ENCODE peak calls at places on chromosomes 6 and 20, in six cellular contexts. R, T, U, G, S and L are unnamed samples. For H3K4me1, the result is how much of the 10 kb centered on the place peaks cover.

GRCh38 chr6:52512199-52512598 is 64.7 kb downstream of the TRAM2 start:
- DNase-seq in R (peak), T (peak), U (no peak), G (no peak), S (peak), L (peak)

GRCh38 chr6:39074486-39074885 is 25.9 kb downstream of the GLP1R start:
- DNase-seq in R (no peak), T (no peak), U (peak), G (no peak), S (no peak), L (no peak)

GRCh38 chr20:14729390-14729789 is 392.0 kb upstream of the FLRT3 start:
- DNase-seq in R (no peak), T (no peak), U (no peak), G (no peak), S (no peak), L (no peak)

GRCh38 chr20:64038579-64039292 is 2.8 kb downstream of the C20orf204 start:
- DNase-seq in R (peak), T (peak), U (peak), G (peak), S (peak), L (peak)

GRCh38 chr6:170287371-170287876 is 3.5 kb downstream of the DLL1 start:
- DNase-seq in R (no peak), T (no peak), U (no peak), G (no peak), S (no peak), L (no peak)

GRCh38 chr20:50277460-50278376 is 87.1 kb downstream of the CEBPB start:
- DNase-seq in R (no peak), T (no peak), U (no peak), G (no peak), S (no peak), L (no peak)

GRCh38 chr6:14037402-14038277 is 79.9 kb upstream of the CD83 start:
- DNase-seq in R (peak), T (peak), U (no peak), G (no peak), S (peak), L (peak)

GRCh38 chr6:46610862-46611553 is 41.6 kb downstream of the CYP39A1 start:
- DNase-seq in R (no peak), T (no peak), U (no peak), G (no peak), S (no peak), L (no peak)

GRCh38 chr6:2063547-2063946 is 181.9 kb downstream of the GMDS start:
- DNase-seq in R (no peak), T (no peak), U (no peak), G (no peak), S (no peak), L (no peak)

GRCh38 chr6:156774872-156775405 is 2.2 kb upstream of the ARID1B start:
- DNase-seq in R (no peak), T (peak), U (peak), G (peak), S (no peak), L (no peak)

GRCh38 chr20:2845607-2846006 is 5.1 kb downstream of the VPS16 start:
- DNase-seq in R (no peak), T (no peak), U (no peak), G (no peak), S (no peak), L (no peak)

GRCh38 chr6:53484409-53485280 is 60.3 kb downstream of the GCLC start:
- DNase-seq in R (peak), T (peak), U (peak), G (peak), S (peak), L (peak)

GRCh38 chr6:170473226-170473789 is 79.8 kb downstream of the PSMB1 start:
- DNase-seq in R (no peak), T (no peak), U (no peak), G (no peak), S (no peak), L (no peak)

GRCh38 chr6:163808231-163808630 is 393.7 kb downstream of the QKI start:
- DNase-seq in R (no peak), T (no peak), U (no peak), G (no peak), S (no peak), L (no peak)

GRCh38 chr20:31691646-31692275 is 30.9 kb downstream of the BCL2L1 start:
- DNase-seq in R (peak), T (peak), U (peak), G (no peak), S (peak), L (peak)

GRCh38 chr20:3592931-3593330 is 70.3 kb downstream of the GFRA4 start:
- DNase-seq in R (no peak), T (no peak), U (no peak), G (no peak), S (no peak), L (no peak)

GRCh38 chr20:17660667-17661066 is 21.4 kb downstream of the RRBP1 start:
- DNase-seq in R (no peak), T (no peak), U (no peak), G (no peak), S (no peak), L (no peak)

GRCh38 chr6:37319856-37320255 is 33.9 kb upstream of the RNF8 start:
- DNase-seq in R (no peak), T (peak), U (no peak), G (no peak), S (peak), L (peak)

GRCh38 chr6:92826633-92827032 is 592.7 kb downstream of the EPHA7 start:
- DNase-seq in R (no peak), T (no peak), U (no peak), G (no peak), S (no peak), L (no peak)

GRCh38 chr6:164859791-164860190 is 449.6 kb downstream of the C6orf118 start:
- DNase-seq in R (peak), T (no peak), U (no peak), G (no peak), S (peak), L (no peak)

GRCh38 chr6:88119769-88120168 is 46.4 kb downstream of the CNR1 start:
- DNase-seq in R (no peak), T (peak), U (peak), G (peak), S (no peak), L (no peak)

GRCh38 chr20:57616143-57616951 is 3.9 kb downstream of the ZBP1 start:
- DNase-seq in R (no peak), T (no peak), U (no peak), G (no peak), S (no peak), L (no peak)

GRCh38 chr6:42199106-42199981 is 4.6 kb upstream of the GUCA1B start:
- DNase-seq in R (peak), T (peak), U (no peak), G (no peak), S (peak), L (peak)

GRCh38 chr20:35271073-35271882 is 6.6 kb downstream of the MMP24OS start:
- DNase-seq in R (no peak), T (peak), U (no peak), G (no peak), S (no peak), L (no peak)

GRCh38 chr6:103783344-103783743 is 1076.4 kb downstream of the HACE1 start:
- DNase-seq in R (no peak), T (no peak), U (no peak), G (no peak), S (peak), L (peak)

GRCh38 chr20:63036266-63036665 is 29.5 kb upstream of the BHLHE23 start:
- DNase-seq in R (no peak), T (no peak), U (peak), G (no peak), S (no peak), L (no peak)
- TF ChIP-seq EZH2 in R (no peak), T (no peak), U (no peak), G (no peak), S (no peak), L (no peak)

DNA sequence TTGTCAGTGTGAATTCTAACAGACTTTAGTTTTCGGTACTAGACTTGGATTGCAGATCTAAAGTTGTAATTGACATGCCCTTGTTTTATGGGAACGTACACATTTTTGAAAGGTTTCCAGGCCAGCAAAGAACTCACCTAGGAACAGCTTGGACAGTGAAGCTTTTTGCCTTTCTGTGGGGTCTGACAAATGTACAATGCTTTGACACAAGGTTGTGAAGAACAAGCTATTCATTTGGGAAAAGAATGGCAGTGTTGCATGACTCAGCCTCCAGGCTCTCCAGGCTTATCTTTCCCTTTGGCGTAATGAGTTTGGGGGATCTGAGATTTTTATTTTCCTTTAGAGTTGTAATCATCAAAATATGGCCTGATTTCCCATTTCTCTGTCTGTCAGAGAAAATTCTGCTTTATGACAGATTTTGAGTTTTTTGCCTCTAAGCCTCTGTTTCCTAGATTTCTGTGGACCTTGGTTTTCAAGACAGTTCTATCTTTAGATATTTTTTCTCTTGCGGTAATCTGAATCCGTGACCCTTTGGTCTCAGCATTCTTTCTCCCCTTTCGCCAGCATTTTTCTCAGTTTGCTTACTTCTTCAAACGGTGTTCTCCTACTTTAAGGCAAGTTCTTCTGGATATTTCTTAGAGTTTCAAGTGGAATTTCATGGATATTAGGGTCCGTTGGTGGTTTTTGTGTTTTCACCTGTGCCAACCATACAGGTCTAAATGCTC is 221.0 kb downstream of the ADGB start:
- DNase-seq in R (peak), T (no peak), U (no peak), G (no peak), S (peak), L (no peak)
- H3K4me1 ChIP-seq in R (under half), T (under half), U (under half), G (under half), S (under half), L (under half)

DNA sequence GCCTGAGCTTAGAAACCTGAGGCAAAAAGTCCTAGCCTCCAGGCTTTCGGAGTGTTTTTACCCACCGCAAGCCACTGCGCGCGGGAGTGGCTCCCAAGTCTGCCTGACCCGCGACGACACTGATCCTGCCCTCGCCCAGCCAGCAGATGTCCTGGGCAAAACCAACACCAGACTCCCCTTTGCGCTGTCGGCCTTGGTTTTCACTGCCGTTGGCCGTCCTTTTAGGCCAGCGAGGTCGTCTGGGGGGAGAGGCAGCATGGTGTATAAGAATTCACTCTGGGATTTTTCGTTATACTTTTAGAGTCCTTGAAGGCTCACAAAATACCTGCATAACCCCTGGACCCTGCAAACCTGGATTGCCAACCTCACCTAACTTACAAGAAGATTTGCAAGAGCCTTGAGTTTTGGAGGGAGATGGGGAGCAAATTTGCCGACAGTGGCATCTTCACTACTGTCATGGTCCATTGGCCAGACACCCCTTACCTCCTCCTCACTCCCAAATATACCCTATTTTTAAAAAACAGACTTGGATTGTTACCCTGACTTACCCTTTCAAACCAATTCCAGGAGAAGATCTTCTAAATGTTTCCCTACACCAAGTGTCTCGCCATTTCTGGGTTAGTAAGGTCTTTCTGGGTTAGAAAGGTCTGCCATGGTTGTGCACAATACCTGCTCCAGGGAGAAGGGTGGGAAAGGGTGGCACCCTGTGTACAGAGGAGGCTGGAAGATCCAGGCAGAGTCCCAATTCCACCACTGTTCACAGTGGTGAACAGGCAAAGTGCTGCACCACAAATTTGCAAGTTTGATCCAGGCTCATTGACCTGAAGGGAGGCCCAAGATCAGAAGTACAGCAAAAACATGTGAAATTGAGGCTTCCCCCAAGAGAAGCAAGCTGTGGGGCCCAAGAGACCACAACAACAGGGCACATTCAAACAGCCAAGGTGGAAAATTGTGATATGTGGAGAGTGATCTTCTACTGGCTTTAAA is 4.4 kb downstream of the FOXA2 start:
- DNase-seq in R (no peak), T (no peak), U (peak), G (peak), S (no peak), L (no peak)
- TF ChIP-seq EZH2 in R (no peak), T (peak), U (peak), G (peak), S (peak), L (no peak)

GRCh38 chr6:26197736-26198625 is 110.8 kb downstream of the HFE start:
- DNase-seq in R (no peak), T (peak), U (peak), G (peak), S (peak), L (peak)

GRCh38 chr6:26198626-26199056 is 111.4 kb downstream of the HFE start:
- DNase-seq in R (no peak), T (peak), U (no peak), G (no peak), S (no peak), L (no peak)

GRCh38 chr6:26195376-26195923 is 108.2 kb downstream of the HFE start:
- DNase-seq in R (peak), T (peak), U (peak), G (peak), S (peak), L (peak)

GRCh38 chr6:26195924-26196845 is 109.0 kb downstream of the HFE start:
- DNase-seq in R (no peak), T (peak), U (no peak), G (peak), S (no peak), L (peak)

DNA sequence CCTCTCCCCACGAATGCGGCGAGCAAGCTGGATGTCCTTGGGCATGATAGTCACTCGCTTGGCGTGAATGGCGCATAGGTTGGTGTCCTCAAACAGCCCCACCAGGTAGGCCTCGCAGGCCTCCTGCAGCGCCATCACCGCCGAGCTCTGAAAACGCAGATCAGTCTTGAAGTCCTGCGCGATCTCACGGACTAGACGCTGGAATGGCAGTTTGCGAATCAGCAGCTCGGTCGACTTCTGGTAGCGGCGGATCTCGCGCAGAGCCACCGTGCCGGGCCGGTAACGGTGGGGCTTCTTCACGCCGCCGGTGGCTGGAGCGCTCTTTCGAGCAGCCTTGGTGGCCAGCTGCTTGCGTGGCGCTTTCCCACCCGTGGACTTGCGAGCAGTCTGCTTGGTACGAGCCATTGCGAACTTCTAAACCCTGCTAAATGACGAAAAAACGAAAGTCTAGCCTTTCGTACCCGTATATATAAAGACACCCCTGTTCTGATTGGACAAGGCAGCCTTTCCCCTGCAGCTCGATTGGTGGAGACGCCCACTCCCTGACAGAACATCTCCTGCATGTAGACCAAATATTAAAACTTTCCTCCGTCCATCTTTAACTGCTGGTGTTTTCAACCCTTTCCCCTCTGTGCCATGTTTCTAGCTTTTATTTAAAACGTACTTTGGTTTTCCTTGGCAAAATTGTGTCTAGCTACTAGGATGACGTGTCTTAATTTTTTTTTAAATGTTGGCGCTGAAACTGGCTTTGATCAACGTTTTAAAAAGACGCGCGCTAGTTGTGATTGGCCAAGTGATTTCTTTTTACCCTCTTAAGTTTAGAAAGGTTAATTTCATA is 109.8 kb downstream of the HFE start:
- DNase-seq in R (peak), T (peak), U (peak), G (peak), S (peak), L (peak)
- H3K4me1 ChIP-seq in R (under half), T (under half), U (under half), G (under half), S (under half), L (under half)

GRCh38 chr6:3359091-3359752 is 97.6 kb downstream of the SLC22A23 start:
- DNase-seq in R (no peak), T (peak), U (no peak), G (no peak), S (no peak), L (no peak)

GRCh38 chr6:3361312-3362037 is 95.4 kb downstream of the SLC22A23 start:
- DNase-seq in R (no peak), T (no peak), U (no peak), G (no peak), S (no peak), L (no peak)

GRCh38 chr6:3358413-3359090 is 98.3 kb downstream of the SLC22A23 start:
- DNase-seq in R (no peak), T (no peak), U (no peak), G (no peak), S (no peak), L (no peak)

GRCh38 chr6:3360727-3361045 is 96.2 kb downstream of the SLC22A23 start:
- DNase-seq in R (no peak), T (no peak), U (no peak), G (no peak), S (no peak), L (no peak)

GRCh38 chr6:3359973-3360726 is 96.7 kb downstream of the SLC22A23 start:
- DNase-seq in R (no peak), T (no peak), U (no peak), G (no peak), S (no peak), L (no peak)
- TF ChIP-seq EZH2 in R (no peak), T (no peak), U (no peak), G (no peak), S (no peak), L (no peak)

GRCh38 chr6:75824160-75824559 is 75.1 kb downstream of the MYO6 start:
- DNase-seq in R (no peak), T (no peak), U (no peak), G (no peak), S (no peak), L (no peak)

GRCh38 chr6:75815756-75816155 is 66.7 kb downstream of the MYO6 start:
- DNase-seq in R (no peak), T (no peak), U (no peak), G (no peak), S (no peak), L (no peak)

GRCh38 chr6:75818061-75818855 is 69.2 kb downstream of the MYO6 start:
- DNase-seq in R (peak), T (peak), U (no peak), G (no peak), S (peak), L (no peak)

GRCh38 chr6:75819776-75820487 is 70.9 kb downstream of the MYO6 start:
- DNase-seq in R (no peak), T (no peak), U (no peak), G (no peak), S (no peak), L (no peak)
- H3K4me1 ChIP-seq in R (under half), T (under half), U (under half), G (under half), S (under half), L (under half)

GRCh38 chr6:17530321-17530835 is 69.7 kb upstream of the FAM8A1 start:
- DNase-seq in R (no peak), T (no peak), U (no peak), G (no peak), S (no peak), L (no peak)
- TF ChIP-seq EZH2 in R (no peak), T (no peak), U (no peak), G (no peak), S (no peak), L (no peak)

GRCh38 chr20:43961116-43961515 is 46.5 kb downstream of the TOX2 start:
- DNase-seq in R (no peak), T (no peak), U (no peak), G (no peak), S (no peak), L (no peak)

GRCh38 chr20:43961541-43962471 is 47.2 kb downstream of the TOX2 start:
- DNase-seq in R (no peak), T (no peak), U (peak), G (no peak), S (no peak), L (no peak)

GRCh38 chr20:43959920-43960227 is 45.2 kb downstream of the TOX2 start:
- DNase-seq in R (no peak), T (no peak), U (no peak), G (no peak), S (no peak), L (no peak)

GRCh38 chr20:43959079-43959919 is 44.6 kb downstream of the TOX2 start:
- DNase-seq in R (no peak), T (peak), U (no peak), G (no peak), S (peak), L (peak)

DNA sequence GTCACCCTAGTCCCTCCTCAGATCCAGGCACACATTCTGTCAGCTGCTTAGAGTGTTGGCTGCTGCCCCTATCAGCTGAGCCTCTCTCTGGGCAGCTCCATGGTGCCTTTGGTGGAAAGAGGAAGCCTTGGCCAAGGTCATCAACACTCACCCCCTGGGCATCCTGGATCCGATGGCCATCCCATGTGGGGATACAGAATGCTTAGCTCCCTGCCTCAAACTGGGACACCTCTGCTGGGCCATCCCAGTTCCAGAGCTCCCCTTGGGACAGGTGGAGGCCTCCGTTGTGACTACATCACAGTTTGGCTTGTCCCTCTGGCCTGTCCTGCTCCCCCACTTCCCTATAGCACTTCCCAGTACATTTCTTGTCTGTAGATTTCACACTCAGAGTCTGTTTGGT is 45.6 kb downstream of the TOX2 start:
- DNase-seq in R (no peak), T (no peak), U (no peak), G (no peak), S (no peak), L (no peak)
- H3K4me1 ChIP-seq in R (under half), T (under half), U (under half), G (under half), S (under half), L (under half)